ENCODE peak calls at places on chromosome 13, in six cellular contexts. Q, J, O, W, F and B are unnamed samples. For H3K36me3, the result is how much of the 10 kb centered on the place peaks cover.

GRCh38 chr13:21025539-21025938 is 35.8 kb downstream of the LATS2 start:
- DNase-seq in Q (no peak), J (no peak), O (no peak), W (no peak), F (no peak), B (no peak)

GRCh38 chr13:107680115-107680514 is 535.2 kb downstream of the LIG4 start:
- DNase-seq in Q (no peak), J (no peak), O (no peak), W (no peak), F (peak), B (no peak)

GRCh38 chr13:76890036-76890435 is 3.8 kb upstream of the KCTD12 start:
- DNase-seq in Q (peak), J (no peak), O (no peak), W (no peak), F (peak), B (peak)

GRCh38 chr13:27783111-27783510 is 9.2 kb upstream of the GSX1 start:
- DNase-seq in Q (no peak), J (no peak), O (peak), W (no peak), F (peak), B (no peak)

GRCh38 chr13:95706356-95706755 is 29.4 kb downstream of the DNAJC3 start:
- DNase-seq in Q (no peak), J (no peak), O (no peak), W (no peak), F (no peak), B (no peak)

GRCh38 chr13:92804346-92804745 is 422.3 kb upstream of the GPC6 start:
- DNase-seq in Q (peak), J (no peak), O (no peak), W (no peak), F (peak), B (no peak)

GRCh38 chr13:111505175-111505777 is 184.8 kb downstream of the TEX29 start:
- DNase-seq in Q (no peak), J (peak), O (peak), W (no peak), F (no peak), B (no peak)

GRCh38 chr13:55937180-55937579 is 1203.5 kb upstream of the PRR20A start:
- DNase-seq in Q (no peak), J (no peak), O (no peak), W (no peak), F (no peak), B (no peak)

GRCh38 chr13:79508224-79508961 is 27.4 kb downstream of the NDFIP2 start:
- DNase-seq in Q (no peak), J (no peak), O (no peak), W (no peak), F (no peak), B (no peak)

GRCh38 chr13:40668335-40668734 is 1.9 kb upstream of the FOXO1 start:
- DNase-seq in Q (no peak), J (no peak), O (peak), W (peak), F (no peak), B (no peak)

GRCh38 chr13:27043013-27043412 is 128.6 kb downstream of the USP12 start:
- DNase-seq in Q (peak), J (peak), O (no peak), W (no peak), F (peak), B (peak)

GRCh38 chr13:97403893-97404683 is 29.9 kb upstream of the RAP2A start:
- DNase-seq in Q (no peak), J (no peak), O (no peak), W (no peak), F (peak), B (no peak)

GRCh38 chr13:99344610-99345208 is 37.5 kb upstream of the GPR183 start:
- DNase-seq in Q (no peak), J (no peak), O (no peak), W (no peak), F (no peak), B (no peak)

GRCh38 chr13:98576963-98577822 is at the start of gene STK24:
- DNase-seq in Q (peak), J (no peak), O (peak), W (peak), F (peak), B (no peak)

GRCh38 chr13:112469071-112469745 is 93.1 kb downstream of the SPACA7 start:
- DNase-seq in Q (no peak), J (no peak), O (no peak), W (no peak), F (no peak), B (no peak)

GRCh38 chr13:30869491-30869890 is 36.6 kb upstream of the MEDAG start:
- DNase-seq in Q (no peak), J (no peak), O (no peak), W (no peak), F (peak), B (no peak)

GRCh38 chr13:44198826-44199225 is 174.8 kb upstream of the SERP2 start:
- DNase-seq in Q (peak), J (no peak), O (no peak), W (no peak), F (no peak), B (no peak)

GRCh38 chr13:39815345-39816111 is 160.1 kb downstream of the COG6 start:
- DNase-seq in Q (no peak), J (no peak), O (no peak), W (no peak), F (no peak), B (no peak)

GRCh38 chr13:38900188-38900587 is 90.4 kb downstream of the STOML3 start:
- DNase-seq in Q (no peak), J (no peak), O (peak), W (no peak), F (no peak), B (no peak)

GRCh38 chr13:26494591-26494990 is 62.9 kb upstream of the WASF3 start:
- DNase-seq in Q (no peak), J (no peak), O (no peak), W (no peak), F (no peak), B (no peak)

GRCh38 chr13:38879278-38879677 is 111.4 kb downstream of the STOML3 start:
- DNase-seq in Q (no peak), J (no peak), O (no peak), W (no peak), F (no peak), B (no peak)

GRCh38 chr13:65600702-65601101 is 1629.4 kb downstream of the PCDH9 start:
- DNase-seq in Q (no peak), J (no peak), O (no peak), W (no peak), F (peak), B (no peak)

DNA sequence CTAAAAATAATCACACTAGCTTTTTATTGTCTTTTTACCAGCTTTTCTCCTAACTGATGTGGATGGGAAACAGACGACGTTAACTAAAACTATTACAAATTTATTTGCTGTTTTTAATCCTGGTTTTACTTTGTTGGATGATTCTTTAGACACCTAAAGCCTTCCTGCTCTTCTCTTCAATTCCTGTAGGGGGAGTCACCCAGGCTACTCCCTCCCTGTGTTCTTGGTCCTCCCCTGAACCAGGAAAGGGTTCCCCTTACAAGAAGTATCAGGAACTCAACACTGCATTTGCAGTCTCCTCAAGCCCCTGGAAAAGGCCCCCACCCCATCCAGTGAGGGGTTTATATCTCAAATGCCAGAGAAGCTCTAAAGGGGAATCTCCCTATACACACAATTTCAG is 206.1 kb downstream of the SUCLA2 start:
- DNase-seq in Q (peak), J (no peak), O (no peak), W (no peak), F (peak), B (no peak)
- TF ChIP-seq CTCF in Q (peak), J (peak), O (peak), W (peak), F (peak), B (peak)

GRCh38 chr13:34748078-34748477 is 194.0 kb upstream of the NBEA start:
- DNase-seq in Q (no peak), J (no peak), O (no peak), W (no peak), F (no peak), B (no peak)
- H3K4me2 ChIP-seq in Q (no peak), J (no peak), O (no peak), W (no peak), F (no peak), B (no peak)

GRCh38 chr13:110475550-110476219 is 85.8 kb downstream of the RAB20 start:
- DNase-seq in Q (no peak), J (no peak), O (no peak), W (no peak), F (no peak), B (no peak)
- H3K36me3 ChIP-seq in Q (under half), J (under half), O (under half), W (under half), F (half or more), B (under half)

GRCh38 chr13:24116103-24116502 is 44.4 kb upstream of the SPATA13 start:
- DNase-seq in Q (no peak), J (no peak), O (no peak), W (no peak), F (no peak), B (no peak)

GRCh38 chr13:24115671-24116070 is 44.8 kb upstream of the SPATA13 start:
- DNase-seq in Q (no peak), J (no peak), O (no peak), W (no peak), F (no peak), B (no peak)

GRCh38 chr13:24110011-24110410 is 50.5 kb upstream of the SPATA13 start:
- DNase-seq in Q (no peak), J (no peak), O (no peak), W (no peak), F (no peak), B (no peak)

GRCh38 chr13:24108615-24108965 is 51.9 kb upstream of the SPATA13 start:
- DNase-seq in Q (no peak), J (no peak), O (no peak), W (no peak), F (no peak), B (no peak)

GRCh38 chr13:24112791-24113190 is 47.7 kb upstream of the SPATA13 start:
- DNase-seq in Q (no peak), J (no peak), O (no peak), W (no peak), F (peak), B (no peak)
- TF ChIP-seq CTCF in Q (no peak), J (no peak), O (no peak), W (no peak), F (no peak), B (no peak)

GRCh38 chr13:62387642-62388041 is 972.0 kb upstream of the PCDH20 start:
- DNase-seq in Q (no peak), J (no peak), O (peak), W (no peak), F (peak), B (no peak)
- H3K4me2 ChIP-seq in Q (no peak), J (no peak), O (no peak), W (no peak), F (no peak), B (no peak)

GRCh38 chr13:94585543-94586101 is 10.3 kb downstream of the TGDS start:
- DNase-seq in Q (no peak), J (no peak), O (no peak), W (no peak), F (no peak), B (no peak)

GRCh38 chr13:94583926-94584325 is 12.0 kb downstream of the TGDS start:
- DNase-seq in Q (no peak), J (no peak), O (no peak), W (no peak), F (no peak), B (no peak)

GRCh38 chr13:94586371-94586770 is 9.6 kb downstream of the TGDS start:
- DNase-seq in Q (no peak), J (no peak), O (no peak), W (no peak), F (no peak), B (no peak)

GRCh38 chr13:94590744-94591143 is 5.2 kb downstream of the TGDS start:
- DNase-seq in Q (no peak), J (no peak), O (no peak), W (no peak), F (no peak), B (no peak)

GRCh38 chr13:94588575-94588974 is 7.4 kb downstream of the TGDS start:
- DNase-seq in Q (no peak), J (no peak), O (no peak), W (no peak), F (no peak), B (no peak)
- H3K36me3 ChIP-seq in Q (under half), J (under half), O (under half), W (half or more), F (under half), B (under half)

GRCh38 chr13:82330499-82330898 is 1551.8 kb downstream of the SLITRK1 start:
- DNase-seq in Q (peak), J (no peak), O (no peak), W (no peak), F (no peak), B (no peak)
- TF ChIP-seq CTCF in Q (peak), J (no peak), O (peak), W (peak), F (no peak), B (no peak)